ENCODE peak calls at places on chromosomes 16 and 17, in four cellular contexts. U is fibroblast of the aortic adventitia, B is mesothelial cell of epicardium, H is SK-N-SH. O is an unnamed sample.

GRCh38 chr17:81964081-81964849 is 3.3 kb upstream of the NOTUM start:
- DNase-seq in U (no peak), B (no peak), H (no peak), O (no peak)

GRCh38 chr17:74126179-74126900 is 77.1 kb upstream of the RPL38 start:
- DNase-seq in U (no peak), B (no peak), H (no peak), O (no peak)

GRCh38 chr16:8628981-8629725 is 7.7 kb downstream of the METTL22 start:
- DNase-seq in U (no peak), B (no peak), H (no peak), O (no peak)

GRCh38 chr17:14715531-14715930 is 414.6 kb downstream of the HS3ST3B1 start:
- DNase-seq in U (no peak), B (no peak), H (no peak), O (no peak)

GRCh38 chr17:4887581-4887980 is 11.8 kb upstream of the C17orf107 start:
- DNase-seq in U (no peak), B (no peak), H (no peak), O (no peak)

GRCh38 chr17:74545456-74546230 is at the start of gene CD300C:
- DNase-seq in U (no peak), B (no peak), H (no peak), O (no peak)

GRCh38 chr17:36590082-36590481 is 1.6 kb upstream of the DHRS11 start:
- DNase-seq in U (peak), B (no peak), H (no peak), O (no peak)

GRCh38 chr16:53566568-53566967 is 63.6 kb upstream of the AKTIP start:
- DNase-seq in U (no peak), B (no peak), H (no peak), O (no peak)

GRCh38 chr17:64357191-64357981 is 33.3 kb downstream of the PECAM1 start:
- DNase-seq in U (peak), B (no peak), H (no peak), O (no peak)

GRCh38 chr16:89696598-89697128 is 4.8 kb downstream of the SPATA2L start:
- DNase-seq in U (no peak), B (no peak), H (peak), O (no peak)

GRCh38 chr17:64205804-64206203 is 57.3 kb downstream of the TEX2 start:
- DNase-seq in U (peak), B (no peak), H (no peak), O (no peak)

GRCh38 chr16:68539704-68540370 is 746 bp downstream of the ZFP90 start:
- DNase-seq in U (peak), B (no peak), H (no peak), O (no peak)

GRCh38 chr16:23268561-23268960 is 33.5 kb upstream of the SCNN1B start:
- DNase-seq in U (no peak), B (no peak), H (no peak), O (no peak)

GRCh38 chr16:23270654-23271053 is 31.4 kb upstream of the SCNN1B start:
- DNase-seq in U (no peak), B (no peak), H (no peak), O (no peak)

GRCh38 chr16:23269248-23270091 is 32.6 kb upstream of the SCNN1B start:
- DNase-seq in U (peak), B (no peak), H (no peak), O (no peak)

DNA sequence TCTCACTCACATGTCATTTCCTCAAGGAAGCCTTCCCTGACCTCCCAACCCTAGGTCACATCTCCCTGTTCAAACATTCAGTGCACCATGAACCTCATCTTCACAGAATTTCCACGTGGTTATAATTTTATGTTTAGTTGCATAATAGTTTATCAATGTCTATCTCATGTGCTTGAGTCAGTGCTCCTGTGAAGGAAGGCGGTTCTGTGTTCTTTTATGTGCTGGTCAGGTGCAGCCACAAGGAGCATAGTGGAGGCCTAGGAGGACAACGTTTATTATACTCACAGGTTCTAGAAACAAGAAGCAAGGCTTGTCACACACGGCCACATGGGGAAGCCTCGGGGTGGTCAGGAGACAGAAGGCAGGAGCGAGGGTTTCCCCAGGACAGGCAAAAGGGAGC is 34.5 kb upstream of the SCNN1B start:
- DNase-seq in U (no peak), B (no peak), H (no peak), O (no peak)
- TF ChIP-seq CTCF in U (no peak), B (no peak), H (no peak), O (no peak)

GRCh38 chr16:67278773-67279295 is 498 bp upstream of the PLEKHG4 start:
- DNase-seq in U (no peak), B (no peak), H (peak), O (peak)
- TF ChIP-seq CTCF in U (no peak), B (no peak), H (peak), O (peak)

GRCh38 chr17:43199633-43200032 is 12.0 kb upstream of the TMEM106A start:
- DNase-seq in U (no peak), B (no peak), H (no peak), O (no peak)

GRCh38 chr17:43200127-43200526 is 11.5 kb upstream of the TMEM106A start:
- DNase-seq in U (no peak), B (no peak), H (no peak), O (no peak)
- TF ChIP-seq CTCF in U (no peak), B (no peak), H (no peak), O (no peak)

DNA sequence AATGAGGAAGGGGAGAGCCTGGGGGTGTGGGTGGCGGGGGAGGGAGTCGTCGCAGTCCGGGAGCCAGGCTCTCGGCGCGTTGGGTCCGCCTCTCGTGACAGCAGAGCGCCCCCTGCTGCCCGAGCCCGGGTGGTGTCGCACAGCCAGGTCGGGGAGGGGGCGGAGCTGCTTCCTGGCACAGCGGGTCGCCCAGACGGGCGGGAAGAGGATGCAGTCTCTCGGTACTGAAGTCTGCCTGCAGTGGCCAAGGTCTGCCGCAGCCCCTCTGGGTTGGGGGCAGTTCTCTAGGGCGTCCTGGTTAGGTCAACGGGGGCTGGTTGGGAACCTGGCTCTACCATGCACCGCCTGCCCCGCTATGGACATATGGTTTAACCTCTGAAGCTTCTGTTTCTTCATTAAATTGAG is 38.2 kb upstream of the CCDC182 start:
- DNase-seq in U (peak), B (peak), H (peak), O (peak)
- TF ChIP-seq CTCF in U (peak), B (peak), H (peak), O (peak)

DNA sequence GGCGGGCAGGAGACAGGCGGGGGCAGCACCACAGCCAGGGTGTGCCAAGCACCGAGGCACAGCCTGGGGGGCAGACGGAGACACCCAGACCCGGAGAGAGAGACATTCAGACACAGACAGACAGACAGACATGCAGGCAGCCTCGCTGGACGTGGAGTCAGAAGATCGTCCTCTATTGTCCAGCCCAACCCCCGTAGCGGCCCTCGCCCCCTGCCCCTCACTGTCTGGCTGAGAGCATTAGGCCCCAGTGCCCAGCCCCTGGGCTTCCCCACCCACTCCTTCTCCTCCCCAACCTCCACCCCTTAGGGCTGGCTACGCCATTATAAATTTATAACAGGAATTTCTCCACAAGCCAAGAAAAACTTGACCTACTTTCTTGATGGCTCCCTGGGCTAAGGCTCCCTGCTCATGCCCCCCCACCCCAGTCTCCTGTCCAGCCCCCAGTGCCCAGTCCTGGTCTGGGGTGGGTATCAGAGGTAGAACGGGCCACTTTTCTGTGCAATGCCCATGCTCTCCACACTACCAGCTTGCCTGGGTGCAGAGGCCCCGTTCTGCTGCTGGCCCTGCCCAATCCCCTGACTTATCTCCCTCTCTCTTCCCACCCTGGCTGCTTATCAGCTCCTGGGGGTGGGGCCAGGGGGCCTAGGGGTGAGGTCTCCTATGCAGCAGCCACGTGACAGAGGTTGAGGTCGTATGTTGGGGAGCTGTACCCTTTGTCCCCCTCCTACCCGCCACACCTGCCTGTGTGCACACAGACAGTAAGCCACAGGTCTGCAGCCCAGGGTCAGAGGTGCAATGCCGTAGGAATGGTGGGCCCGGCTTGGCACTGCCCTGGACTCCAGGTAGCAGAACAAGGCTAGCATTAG is 9.9 kb downstream of the THRA start:
- DNase-seq in U (no peak), B (no peak), H (peak), O (no peak)
- TF ChIP-seq CTCF in U (no peak), B (no peak), H (no peak), O (no peak)

GRCh38 chr17:44345497-44346026 is 460 bp downstream of the GRN start:
- DNase-seq in U (peak), B (no peak), H (peak), O (no peak)
- TF ChIP-seq CTCF in U (peak), B (peak), H (peak), O (peak)

DNA sequence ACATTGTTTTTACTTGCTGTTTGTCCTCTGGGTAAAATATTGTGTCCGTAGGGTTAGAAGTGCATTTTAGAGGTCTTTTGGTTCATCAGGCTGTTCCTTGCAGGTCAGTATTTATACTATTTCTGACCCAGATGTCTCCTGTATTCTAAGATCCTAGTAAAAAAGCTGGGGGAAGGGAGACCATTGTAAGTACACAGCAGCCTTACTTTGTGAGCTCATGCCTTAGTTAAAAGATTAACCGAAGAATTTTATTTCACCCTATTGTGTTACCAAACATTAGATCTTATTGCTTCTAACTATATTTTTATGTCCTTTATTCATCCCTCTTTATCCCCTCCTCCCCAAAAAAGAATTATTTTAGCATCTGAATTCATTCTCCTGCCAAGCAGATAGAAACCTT is 444.1 kb upstream of the RBFOX1 start:
- DNase-seq in U (no peak), B (no peak), H (no peak), O (no peak)
- TF ChIP-seq CTCF in U (no peak), B (no peak), H (no peak), O (no peak)

GRCh38 chr16:22186517-22186916 is 19.6 kb upstream of the EEF2K start:
- DNase-seq in U (no peak), B (no peak), H (no peak), O (no peak)
- TF ChIP-seq CTCF in U (no peak), B (no peak), H (peak), O (no peak)

GRCh38 chr16:30024451-30024850 is 1.5 kb downstream of the C16orf92 start:
- DNase-seq in U (no peak), B (no peak), H (no peak), O (no peak)
- TF ChIP-seq CTCF in U (no peak), B (no peak), H (no peak), O (no peak)